ENCODE peak calls at places on chromosomes 12 and 14, in five cellular contexts. K is psoas muscle; R is GM06990; S is progenitor cell of endocrine pancreas; Z is CD8-positive, alpha-beta T cell. Q is an unnamed sample.

GRCh38 chr14:72605096-72605920 is 288.6 kb downstream of the DPF3 start:
- DNase-seq in K (no peak), R (no peak), S (no peak), Z (no peak), Q (no peak)

GRCh38 chr12:103382119-103382518 is 113.6 kb downstream of the C12orf42 start:
- DNase-seq in K (no peak), R (no peak), S (no peak), Z (no peak), Q (no peak)

GRCh38 chr12:38921025-38921677 is 15.8 kb upstream of the CPNE8 start:
- DNase-seq in K (no peak), R (peak), S (peak), Z (no peak), Q (peak)

GRCh38 chr12:49024543-49024942 is 6.0 kb upstream of the PRKAG1 start:
- DNase-seq in K (no peak), R (no peak), S (no peak), Z (no peak), Q (no peak)

GRCh38 chr12:76037130-76038105 is 5.8 kb upstream of the PHLDA1 start:
- DNase-seq in K (no peak), R (peak), S (no peak), Z (no peak), Q (peak)

GRCh38 chr12:117686911-117687377 is 281.8 kb downstream of the KSR2 start:
- DNase-seq in K (peak), R (no peak), S (no peak), Z (no peak), Q (no peak)

GRCh38 chr12:11615481-11615880 is 34.0 kb upstream of the ETV6 start:
- DNase-seq in K (no peak), R (no peak), S (no peak), Z (no peak), Q (no peak)

GRCh38 chr14:105267820-105268548 is 19.7 kb downstream of the BTBD6 start:
- DNase-seq in K (no peak), R (no peak), S (no peak), Z (no peak), Q (no peak)

GRCh38 chr12:2358986-2359658 is 306.3 kb downstream of the CACNA1C start:
- DNase-seq in K (no peak), R (no peak), S (no peak), Z (no peak), Q (no peak)

GRCh38 chr12:6458281-6459003 is 6.6 kb downstream of the TAPBPL start:
- DNase-seq in K (no peak), R (no peak), S (no peak), Z (no peak), Q (no peak)

GRCh38 chr14:72503696-72504368 is 390.1 kb downstream of the DPF3 start:
- DNase-seq in K (no peak), R (no peak), S (no peak), Z (no peak), Q (no peak)

GRCh38 chr12:116939734-116940133 is 29.0 kb downstream of the FBXW8 start:
- DNase-seq in K (no peak), R (no peak), S (no peak), Z (no peak), Q (no peak)

GRCh38 chr12:76634074-76634570 is 74.6 kb upstream of the OSBPL8 start:
- DNase-seq in K (no peak), R (no peak), S (no peak), Z (no peak), Q (no peak)

GRCh38 chr12:98188649-98189048 is 326.7 kb upstream of the TMPO start:
- DNase-seq in K (no peak), R (no peak), S (no peak), Z (no peak), Q (no peak)

GRCh38 chr12:52171950-52172512 is 19.8 kb downstream of the KRT80 start:
- DNase-seq in K (peak), R (no peak), S (peak), Z (no peak), Q (no peak)

GRCh38 chr14:78448483-78449094 is 278.4 kb downstream of the NRXN3 start:
- DNase-seq in K (peak), R (peak), S (peak), Z (no peak), Q (peak)

GRCh38 chr12:128661216-128661550 is 162.6 kb downstream of the SLC15A4 start:
- DNase-seq in K (no peak), R (no peak), S (no peak), Z (no peak), Q (no peak)

GRCh38 chr12:9070351-9070750 is 45.4 kb downstream of the A2M start:
- DNase-seq in K (no peak), R (no peak), S (no peak), Z (no peak), Q (no peak)

GRCh38 chr14:92460916-92461579 is 52.5 kb upstream of the RIN3 start:
- DNase-seq in K (no peak), R (no peak), S (no peak), Z (no peak), Q (no peak)

GRCh38 chr12:75850751-75851462 is 180.7 kb downstream of the PHLDA1 start:
- DNase-seq in K (no peak), R (no peak), S (no peak), Z (no peak), Q (no peak)

GRCh38 chr12:121974026-121974985 is 47.4 kb upstream of the BCL7A start:
- DNase-seq in K (no peak), R (no peak), S (no peak), Z (no peak), Q (no peak)

GRCh38 chr12:24719293-24719721 is 229.6 kb downstream of the BCAT1 start:
- DNase-seq in K (no peak), R (peak), S (no peak), Z (no peak), Q (peak)

GRCh38 chr12:118175823-118176447 is 40.0 kb downstream of the PEBP1 start:
- DNase-seq in K (no peak), R (no peak), S (no peak), Z (no peak), Q (peak)

DNA sequence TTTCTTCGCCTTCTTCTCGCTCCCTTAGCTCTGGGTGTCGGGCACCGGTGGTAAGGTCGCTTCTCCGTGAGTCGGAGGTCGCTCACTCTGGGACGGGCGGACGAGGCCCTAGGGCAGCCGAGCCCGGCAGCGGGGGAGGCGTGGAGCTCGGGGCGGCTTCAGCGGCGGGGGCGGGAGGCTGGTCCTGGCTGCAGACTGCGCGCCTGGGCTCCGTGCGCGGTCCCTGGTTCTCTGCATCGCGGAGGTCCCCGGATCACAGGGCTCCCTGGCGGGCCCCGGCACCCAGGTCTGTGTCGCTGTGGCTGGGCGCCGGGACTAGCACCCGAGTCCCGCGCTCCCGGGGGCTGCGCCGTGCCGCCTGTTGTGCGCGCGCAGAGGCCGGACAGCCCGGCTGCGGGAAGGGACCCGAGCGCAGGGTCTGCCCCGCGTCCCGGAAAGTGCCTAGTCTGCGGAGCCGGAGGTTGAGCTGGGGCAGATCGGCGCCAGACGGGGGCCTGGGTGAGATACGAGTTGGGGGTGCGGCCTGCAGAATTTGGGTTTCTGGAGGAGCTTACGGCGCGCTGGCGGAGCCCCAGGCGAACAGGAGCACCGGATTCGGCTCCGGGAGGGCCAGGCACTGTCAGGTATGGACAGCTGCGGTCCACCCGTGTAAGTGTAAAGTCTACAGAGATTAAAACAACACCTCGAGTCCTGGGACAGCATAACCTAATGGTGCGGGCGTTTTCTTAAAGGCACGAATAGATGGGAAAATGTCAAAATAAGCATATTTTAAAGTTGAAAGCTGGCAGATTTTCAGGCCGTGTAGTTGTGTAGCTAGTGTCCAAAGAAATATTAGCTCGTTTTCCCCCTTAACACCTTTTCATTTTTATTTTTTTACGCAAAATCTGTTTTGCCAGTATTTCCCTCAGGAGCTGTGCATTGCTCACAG is 722 bp downstream of the FRMD6 start:
- DNase-seq in K (no peak), R (no peak), S (peak), Z (peak), Q (no peak)
- TF ChIP-seq CTCF in K (no peak), R (no peak), S (peak), Z (peak), Q (no peak)

DNA sequence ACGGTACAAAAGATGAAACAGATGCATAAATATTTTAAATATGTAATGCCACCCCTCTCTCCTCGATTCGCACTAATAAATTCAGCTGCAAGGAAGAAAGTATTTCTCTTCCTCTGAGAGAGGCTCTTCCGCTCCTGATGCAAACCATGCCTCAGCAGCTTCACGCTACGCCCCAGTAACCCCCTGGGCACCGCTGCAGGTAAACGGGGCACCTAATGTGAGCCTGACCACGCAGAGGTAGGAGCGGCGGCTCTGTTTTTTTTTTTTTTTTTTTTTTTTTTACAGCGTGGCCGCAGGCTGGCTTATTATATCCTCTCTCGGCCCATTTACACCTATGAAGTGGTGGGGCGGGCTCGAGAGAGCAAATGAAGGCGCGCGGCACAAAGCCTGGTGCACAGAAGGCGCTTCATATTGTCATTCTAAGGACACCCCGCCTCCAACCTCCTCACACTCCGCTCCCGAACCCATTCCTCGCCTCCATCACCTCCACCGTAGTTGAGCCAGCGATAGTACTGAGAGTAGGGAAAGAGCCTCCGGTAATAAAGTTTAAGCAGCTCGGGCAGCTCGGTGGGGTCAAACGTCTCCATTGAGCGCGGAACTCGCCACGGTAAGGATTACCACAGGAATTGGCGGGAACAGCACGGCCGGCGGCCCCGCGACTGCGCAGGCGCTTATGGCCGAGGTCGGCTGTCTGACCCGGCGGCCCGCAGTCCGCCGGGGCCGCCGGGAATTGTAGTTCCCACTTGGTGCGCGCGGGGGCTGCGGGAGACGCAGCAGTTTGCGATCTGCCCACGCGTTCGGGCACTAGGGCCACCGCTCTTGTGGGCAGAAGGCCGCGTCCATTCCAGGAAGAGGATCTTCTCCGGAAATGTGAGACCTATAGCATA is at the start of gene PRIM1:
- DNase-seq in K (peak), R (peak), S (peak), Z (peak), Q (peak)
- TF ChIP-seq CTCF in K (peak), R (no peak), S (peak), Z (peak), Q (no peak)

GRCh38 chr14:55803506-55804197 is 223.6 kb downstream of the KTN1 start:
- DNase-seq in K (no peak), R (no peak), S (no peak), Z (no peak), Q (no peak)

GRCh38 chr14:55801121-55801520 is 221.1 kb downstream of the KTN1 start:
- DNase-seq in K (no peak), R (no peak), S (no peak), Z (no peak), Q (no peak)

GRCh38 chr14:55804198-55804553 is 224.2 kb downstream of the KTN1 start:
- DNase-seq in K (no peak), R (no peak), S (no peak), Z (no peak), Q (no peak)

GRCh38 chr14:55805250-55805649 is 225.2 kb downstream of the KTN1 start:
- DNase-seq in K (no peak), R (no peak), S (no peak), Z (no peak), Q (no peak)

GRCh38 chr14:55802986-55803431 is 223.0 kb downstream of the KTN1 start:
- DNase-seq in K (no peak), R (no peak), S (no peak), Z (no peak), Q (no peak)
- TF ChIP-seq CTCF in K (no peak), R (no peak), S (no peak), Z (no peak), Q (no peak)

GRCh38 chr12:81329088-81329487 is 251.2 kb downstream of the ACSS3 start:
- DNase-seq in K (no peak), R (no peak), S (no peak), Z (no peak), Q (peak)
- TF ChIP-seq CTCF in K (no peak), R (peak), S (peak), Z (no peak), Q (no peak)

DNA sequence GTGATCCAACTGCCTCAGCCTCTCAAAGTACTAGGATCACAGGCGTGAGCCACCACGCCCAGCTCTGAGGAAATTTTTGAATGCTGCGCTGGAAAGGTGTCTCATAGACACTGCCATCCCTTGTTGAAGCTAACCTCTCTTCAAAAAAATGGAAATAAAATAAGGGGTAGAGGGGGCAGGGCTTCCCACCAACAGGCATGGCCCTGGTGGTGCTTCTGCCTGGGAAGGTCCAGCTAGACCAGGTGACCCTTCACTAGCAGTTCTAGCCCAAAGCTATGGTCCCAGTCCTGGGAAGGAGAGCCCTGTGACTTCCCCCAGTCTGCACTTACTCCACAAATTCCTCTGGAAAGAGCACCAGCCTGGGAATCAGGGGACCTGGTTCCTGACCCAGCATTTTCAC is 45.7 kb upstream of the TSPAN11 start:
- DNase-seq in K (no peak), R (no peak), S (no peak), Z (no peak), Q (no peak)
- TF ChIP-seq CTCF in K (no peak), R (no peak), S (no peak), Z (no peak), Q (no peak)

GRCh38 chr14:100902295-100902694 is 1.2 kb downstream of the RTL1 start:
- DNase-seq in K (no peak), R (no peak), S (no peak), Z (no peak), Q (no peak)
- TF ChIP-seq CTCF in K (no peak), R (no peak), S (peak), Z (no peak), Q (no peak)

DNA sequence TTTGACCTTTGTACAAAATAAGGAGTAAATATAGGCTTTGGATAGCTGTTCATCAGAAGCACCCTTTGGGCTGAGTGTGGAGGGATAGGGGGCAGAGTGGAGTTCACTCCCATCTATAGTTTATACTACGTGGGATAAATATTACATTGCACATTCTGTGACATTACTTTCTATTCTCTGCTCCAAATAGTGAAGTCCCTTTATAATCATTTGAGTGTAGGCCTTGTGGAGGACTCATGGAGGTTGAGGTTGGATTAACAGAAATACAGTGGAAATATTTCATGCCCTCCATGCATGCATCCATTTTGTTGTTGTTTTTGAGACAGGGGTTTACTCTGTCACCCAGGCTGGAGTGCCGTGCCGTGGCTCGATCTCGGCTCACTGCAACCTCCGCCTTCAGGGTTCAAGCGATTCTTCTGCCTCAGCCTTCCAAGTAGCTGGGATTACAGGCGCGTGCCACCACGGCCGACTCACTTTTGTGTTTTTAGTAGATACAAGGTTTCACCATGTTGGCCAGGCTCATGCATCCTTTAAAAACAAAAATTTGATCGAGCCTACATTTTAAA is 1.4 kb downstream of the CHPT1 start:
- DNase-seq in K (no peak), R (no peak), S (no peak), Z (no peak), Q (peak)
- TF ChIP-seq CTCF in K (no peak), R (peak), S (peak), Z (no peak), Q (no peak)

DNA sequence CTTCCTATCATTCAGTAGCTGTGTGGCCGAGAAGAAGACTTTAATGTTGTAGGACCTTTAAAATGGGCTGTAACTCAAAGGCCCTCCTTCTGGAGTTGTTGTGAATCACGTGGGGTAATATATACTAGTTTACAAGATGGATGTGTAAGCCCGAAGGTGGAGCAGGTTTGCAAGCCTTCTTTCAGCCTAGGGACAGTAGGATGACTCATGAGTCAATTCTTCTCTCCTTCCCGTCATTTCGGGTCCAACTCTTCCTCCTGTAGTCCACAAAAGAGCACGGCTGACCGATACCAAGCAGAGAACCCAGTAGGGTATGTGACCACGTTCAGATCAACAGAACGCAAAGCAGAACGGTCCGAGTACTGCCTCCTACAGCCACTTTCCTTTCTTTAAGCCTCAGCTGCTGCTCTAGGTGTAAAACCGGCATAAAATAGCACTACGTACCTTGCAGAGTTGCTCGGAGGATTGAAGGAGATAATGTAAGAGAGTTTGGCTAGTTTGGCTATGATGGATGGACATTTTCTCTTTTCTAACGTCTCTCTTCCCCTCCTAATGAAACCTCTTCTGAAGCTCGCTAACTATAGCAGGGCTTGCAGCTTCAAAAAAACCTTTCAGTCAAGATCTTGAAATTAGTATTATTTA is 1.3 kb upstream of the RASSF3 start:
- DNase-seq in K (no peak), R (peak), S (no peak), Z (peak), Q (peak)
- TF ChIP-seq CTCF in K (no peak), R (no peak), S (no peak), Z (no peak), Q (peak)

DNA sequence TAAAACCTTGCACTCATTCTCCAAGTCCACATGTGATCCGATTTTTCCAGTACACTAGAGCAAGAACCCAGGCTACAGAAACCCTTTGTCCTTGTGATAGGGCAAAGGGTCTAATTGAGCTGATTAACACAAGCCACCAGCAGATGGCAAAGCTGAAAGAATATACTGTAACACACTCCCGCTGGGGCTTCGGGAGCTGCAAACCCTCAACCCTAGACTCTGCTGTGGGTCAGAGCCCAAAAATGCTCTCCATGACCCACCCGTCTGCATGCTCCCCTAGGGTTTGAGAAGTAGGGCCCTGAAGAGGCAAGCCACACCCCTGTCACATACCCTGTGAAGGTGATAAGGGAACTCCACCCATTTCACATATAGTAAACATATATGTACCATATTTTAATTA is 33.6 kb upstream of the PCNX1 start:
- DNase-seq in K (no peak), R (no peak), S (no peak), Z (no peak), Q (no peak)
- TF ChIP-seq CTCF in K (no peak), R (peak), S (no peak), Z (no peak), Q (peak)

Q was measured in GM20000.